ENCODE peak calls at places on chromosomes 12 and 14, in five cellular contexts. Q is H9, J is neuronal stem cell, H is mesenchymal stem cell, Z is trophoblast cell. B is an unnamed sample.

GRCh38 chr14:20606190-20606901 is 15.2 kb upstream of the RNASE12 start:
- DNase-seq in Q (peak; percentile 79), J (no peak), H (no peak), Z (peak; percentile 59), B (peak; percentile 72)

GRCh38 chr14:51431033-51431709 is 191.1 kb downstream of the TMX1 start:
- DNase-seq in Q (no peak), J (no peak), H (no peak), Z (peak; percentile 61), B (no peak)

GRCh38 chr12:57744194-57744776 is 554 bp upstream of the TSPAN31 start:
- DNase-seq in Q (no peak), J (no peak), H (no peak), Z (peak; percentile 79), B (no peak)

GRCh38 chr12:98532687-98533304 is 17.4 kb downstream of the TMPO start:
- DNase-seq in Q (no peak), J (peak; percentile 24), H (peak; percentile 76), Z (peak; percentile 84), B (no peak)

GRCh38 chr12:84793558-84794367 is 118.8 kb downstream of the SLC6A15 start:
- DNase-seq in Q (no peak), J (no peak), H (peak; percentile 13), Z (no peak), B (no peak)

GRCh38 chr12:6341439-6342139 is at the start of gene TNFRSF1A:
- DNase-seq in Q (peak; percentile 82), J (no peak), H (peak; percentile 89), Z (peak; percentile 70), B (no peak)

GRCh38 chr12:55930771-55931316 is at the start of gene DGKA:
- DNase-seq in Q (peak; percentile 69), J (no peak), H (peak; percentile 83), Z (peak; percentile 70), B (no peak)

GRCh38 chr12:14773685-14774073 is 29.6 kb downstream of the WBP11 start:
- DNase-seq in Q (no peak), J (no peak), H (no peak), Z (no peak), B (no peak)

GRCh38 chr12:48938805-48939204 is 13.5 kb upstream of the FKBP11 start:
- DNase-seq in Q (no peak), J (no peak), H (no peak), Z (no peak), B (no peak)

GRCh38 chr12:121145221-121145620 is 12.5 kb downstream of the P2RX7 start:
- DNase-seq in Q (no peak), J (no peak), H (peak; percentile 48), Z (no peak), B (no peak)

GRCh38 chr14:103107941-103108748 is 13.6 kb downstream of the EXOC3L4 start:
- DNase-seq in Q (no peak), J (no peak), H (no peak), Z (no peak), B (no peak)

GRCh38 chr12:124273630-124274029 is 21.3 kb upstream of the RFLNA start:
- DNase-seq in Q (peak; percentile 89), J (no peak), H (peak; percentile 71), Z (peak; percentile 29), B (peak; percentile 66)

GRCh38 chr12:52126605-52127578 is 47.4 kb downstream of the SMIM41 start:
- DNase-seq in Q (no peak), J (no peak), H (no peak), Z (no peak), B (no peak)

GRCh38 chr12:7989827-7990491 is 42.6 kb upstream of the FOXJ2 start:
- DNase-seq in Q (no peak), J (no peak), H (peak; percentile 61), Z (peak; percentile 93), B (no peak)

GRCh38 chr14:30295980-30296379 is 263.0 kb upstream of the G2E3 start:
- DNase-seq in Q (no peak), J (no peak), H (no peak), Z (peak; percentile 30), B (no peak)

GRCh38 chr14:100962494-100962893 is 59.0 kb upstream of the RTL1 start:
- DNase-seq in Q (no peak), J (no peak), H (no peak), Z (no peak), B (no peak)
- H2BK12ac ChIP-seq in Q (no peak overlapping the region), J (no peak overlapping the region), H (no peak overlapping the region), Z (no peak overlapping the region), B (no peak overlapping the region)

GRCh38 chr12:46259713-46260112 is 9.1 kb downstream of the SLC38A1 start:
- DNase-seq in Q (no peak), J (no peak), H (no peak), Z (peak; percentile 6), B (no peak)

GRCh38 chr12:46260153-46260912 is 8.5 kb downstream of the SLC38A1 start:
- DNase-seq in Q (no peak), J (no peak), H (peak; percentile 38), Z (peak; percentile 93), B (no peak)

GRCh38 chr12:46256942-46257341 is 11.9 kb downstream of the SLC38A1 start:
- DNase-seq in Q (no peak), J (no peak), H (no peak), Z (peak; percentile 7), B (no peak)

GRCh38 chr12:46259071-46259470 is 9.8 kb downstream of the SLC38A1 start:
- DNase-seq in Q (no peak), J (no peak), H (no peak), Z (peak; percentile 18), B (no peak)

DNA sequence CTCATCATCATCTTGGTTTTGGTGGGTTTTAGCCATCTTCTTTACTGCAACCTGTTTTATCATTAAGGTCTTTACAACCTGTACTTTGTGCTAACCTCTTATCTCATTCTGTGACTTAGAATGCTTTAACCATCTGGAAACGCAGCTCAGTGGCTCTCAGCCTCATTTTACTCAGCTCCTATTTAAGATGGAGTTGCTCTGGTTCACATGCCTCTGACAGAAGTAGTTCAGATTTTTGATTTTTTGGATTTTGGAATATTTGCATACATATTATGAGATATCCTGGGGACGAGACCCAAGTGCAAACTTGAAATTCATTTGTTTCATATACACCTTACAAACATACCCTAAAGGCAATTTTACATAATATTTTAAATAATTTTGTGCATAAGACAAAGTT is 10.7 kb downstream of the SLC38A1 start:
- DNase-seq in Q (no peak), J (no peak), H (no peak), Z (no peak), B (no peak)
- H2BK12ac ChIP-seq in Q (no peak overlapping the region), J (no peak overlapping the region), H (no peak overlapping the region), Z (no peak overlapping the region), B (no peak overlapping the region)

GRCh38 chr12:118042091-118042490 is 18.9 kb downstream of the WSB2 start:
- DNase-seq in Q (no peak), J (no peak), H (no peak), Z (peak; percentile 58), B (no peak)

GRCh38 chr12:118046430-118046829 is 14.5 kb downstream of the WSB2 start:
- DNase-seq in Q (no peak), J (no peak), H (no peak), Z (no peak), B (no peak)

GRCh38 chr12:118044577-118044976 is 16.4 kb downstream of the WSB2 start:
- DNase-seq in Q (no peak), J (no peak), H (no peak), Z (no peak), B (no peak)

GRCh38 chr12:118038122-118038521 is 21.6 kb downstream of the RFC5 start:
- DNase-seq in Q (no peak), J (no peak), H (no peak), Z (no peak), B (no peak)

GRCh38 chr12:118044075-118044474 is 16.9 kb downstream of the WSB2 start:
- DNase-seq in Q (no peak), J (no peak), H (peak; percentile 16), Z (no peak), B (no peak)
- H2BK12ac ChIP-seq in Q (no peak overlapping the region), J (no peak overlapping the region), H (no peak overlapping the region), Z (no peak overlapping the region), B (no peak overlapping the region)

DNA sequence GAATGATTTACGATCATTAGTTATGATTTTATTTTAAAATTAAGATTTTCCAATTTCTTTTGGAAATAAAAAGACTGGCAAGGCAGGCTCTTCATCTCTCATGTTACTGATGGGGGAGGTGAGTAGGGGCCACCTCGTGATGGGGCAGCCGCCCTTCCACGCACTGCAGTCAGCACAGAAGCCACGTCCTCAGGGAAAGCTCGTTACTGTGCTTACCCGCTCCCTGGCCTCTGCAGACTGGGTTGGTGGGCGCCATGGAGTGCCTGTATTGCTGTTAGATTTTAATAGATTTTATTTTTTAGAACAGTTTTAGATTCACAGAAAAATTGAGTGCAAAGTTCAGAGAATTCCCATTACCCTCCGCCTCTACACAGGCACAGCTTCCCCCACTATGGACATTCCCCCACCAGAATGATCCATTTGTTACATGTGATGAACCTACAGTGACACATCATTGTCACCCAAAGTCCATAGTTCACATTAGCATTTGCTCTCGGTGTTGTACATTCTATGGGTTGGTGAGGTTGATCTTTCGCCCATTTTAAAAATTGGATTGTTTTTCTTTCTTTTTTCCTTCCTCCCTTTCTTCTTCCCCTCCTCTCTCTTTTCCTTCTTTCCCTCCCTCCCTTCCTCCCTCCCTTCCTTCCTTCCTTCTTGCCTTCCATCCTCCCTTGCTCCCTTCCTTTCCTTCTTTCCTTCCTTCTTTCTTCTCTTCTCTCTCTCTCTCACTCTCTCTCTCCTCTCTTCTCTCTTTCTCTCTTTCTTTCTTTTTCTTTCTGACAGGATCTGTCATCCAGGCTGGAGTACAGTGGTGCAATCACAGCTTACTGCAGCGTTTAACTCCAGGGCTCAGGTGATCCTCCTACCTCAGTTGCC is 30.7 kb downstream of the ADGRD1 start:
- DNase-seq in Q (no peak), J (no peak), H (no peak), Z (no peak), B (no peak)
- H2BK12ac ChIP-seq in Q (no peak overlapping the region), J (no peak overlapping the region), H (no peak overlapping the region), Z (no peak overlapping the region), B (no peak overlapping the region)